ENCODE peak calls at places on chromosomes 12 and 14, in seven cellular contexts. A is activated CD8-positive, alpha-beta memory T cell treated with anti-CD3 and anti-CD28 coated beads for 1 hour; Y is left ventricle myocardium inferior; B is heart right ventricle; Z is GM23248; S is OCI-M1; T is activated CD4-positive, alpha-beta T cell treated with anti-CD3 and anti-CD28 coated beads, Interleukin-2, amount 50 U/mL, for 24 hours. N is an unnamed sample.

GRCh38 chr14:69354383-69355154 is 43.5 kb downstream of the ERH start:
- DNase-seq in Y (no peak), B (no peak), T (peak; percentile 42), S (peak; percentile 61), Z (no peak), A (peak; percentile 8), N (no peak)

GRCh38 chr12:56645201-56645716 is 525 bp downstream of the ATP5F1B start:
- DNase-seq in Z (peak; percentile 59), A (no peak), S (peak; percentile 47), T (no peak), Y (no peak), B (peak; percentile 36), N (no peak)

GRCh38 chr12:12088147-12088546 is 17.4 kb downstream of the BCL2L14 start:
- DNase-seq in T (no peak), Y (no peak), Z (no peak), B (no peak), S (no peak), A (no peak), N (no peak)

GRCh38 chr14:24394275-24394674 is 4.5 kb upstream of the NYNRIN start:
- DNase-seq in T (no peak), A (no peak), Z (no peak), Y (no peak), S (peak; percentile 20), B (no peak), N (no peak)

GRCh38 chr14:56195727-56196126 is 77.5 kb downstream of the PELI2 start:
- DNase-seq in T (no peak), S (peak; percentile 74), Z (peak; percentile 14), B (peak; percentile 26), Y (no peak), A (no peak), N (no peak)

GRCh38 chr12:105235299-105235746 is 651 bp downstream of the APPL2 start:
- DNase-seq in B (no peak), Y (no peak), S (peak; percentile 62), A (no peak), Z (peak; percentile 69), T (no peak), N (no peak)

GRCh38 chr12:31369712-31370521 is 44.0 kb upstream of the SINHCAF start:
- DNase-seq in Z (peak; percentile 75), S (no peak), T (no peak), B (peak; percentile 61), A (no peak), Y (peak; percentile 19), N (no peak)

GRCh38 chr14:102803139-102803538 is 25.9 kb downstream of the TRAF3 start:
- DNase-seq in T (no peak), B (no peak), Y (no peak), A (no peak), Z (no peak), S (no peak), N (no peak)

GRCh38 chr12:125775507-125775906 is 710.3 kb downstream of the AACS start:
- DNase-seq in Y (no peak), A (no peak), Z (no peak), T (no peak), S (no peak), B (no peak), N (no peak)

GRCh38 chr12:23472329-23472971 is 477.0 kb downstream of the SOX5 start:
- DNase-seq in B (no peak), Y (no peak), Z (no peak), T (no peak), S (no peak), A (no peak), N (no peak)

GRCh38 chr14:60655898-60656754 is 6.8 kb upstream of the SIX1 start:
- DNase-seq in Z (no peak), Y (no peak), B (no peak), T (no peak), S (no peak), A (no peak), N (no peak)

GRCh38 chr12:57240926-57241555 is 9.9 kb downstream of the STAC3 start:
- DNase-seq in A (no peak), B (no peak), Z (peak; percentile 71), Y (no peak), T (no peak), S (no peak), N (no peak)

GRCh38 chr12:6215120-6215807 is 15.1 kb downstream of the CD9 start:
- DNase-seq in Y (no peak), T (no peak), Z (no peak), B (no peak), S (no peak), A (no peak), N (no peak)

GRCh38 chr14:54814076-54814475 is 88.5 kb downstream of the GCH1 start:
- DNase-seq in B (no peak), Z (peak; percentile 19), T (no peak), S (peak; percentile 70), Y (no peak), A (no peak), N (no peak)

GRCh38 chr12:131368073-131369071 is 342.5 kb upstream of the SFSWAP start:
- DNase-seq in S (no peak), Y (peak; percentile 5), A (no peak), Z (no peak), B (no peak), T (no peak), N (peak; percentile 64)

GRCh38 chr12:51868821-51869489 is 18.9 kb upstream of the ANKRD33 start:
- DNase-seq in A (no peak), B (no peak), Z (peak; percentile 34), S (no peak), T (no peak), Y (no peak), N (no peak)

GRCh38 chr14:104523546-104523935 is 56.0 kb upstream of the C14orf180 start:
- DNase-seq in A (no peak), Y (no peak), T (no peak), B (no peak), S (no peak), Z (no peak), N (peak; percentile 20)

GRCh38 chr12:114220311-114220710 is 185.6 kb downstream of the TBX5 start:
- DNase-seq in T (no peak), Y (no peak), S (no peak), Z (no peak), A (no peak), B (no peak), N (no peak)

GRCh38 chr12:3084742-3085141 is 7.6 kb downstream of the TSPAN9 start:
- DNase-seq in A (no peak), S (no peak), B (no peak), Y (peak; percentile 37), T (no peak), Z (no peak), N (no peak)

GRCh38 chr14:99538275-99538674 is 57.1 kb downstream of the CCNK start:
- DNase-seq in T (no peak), Z (no peak), B (peak; percentile 41), S (no peak), Y (no peak), A (no peak), N (no peak)

GRCh38 chr12:39573971-39574370 is 45.6 kb downstream of the ABCD2 start:
- DNase-seq in T (no peak), B (no peak), Y (no peak), A (no peak), S (no peak), Z (no peak), N (no peak)

N was measured in cardiac septum.